ENCODE peak calls at places on chromosomes 1 and 21, in ten cellular contexts. J is MCF 10A, M is spleen, F is prostate gland, N is heart right ventricle, W is nephron progenitor cell, K is GM10248, Z is heart left ventricle, B is mucosa of descending colon, I is endothelial cell. V is an unnamed sample.

GRCh38 chr1:231242516-231243198 is 1.6 kb downstream of the GNPAT start:
- DNase-seq in J (peak), M (no peak), F (no peak), N (no peak), W (no peak), K (no peak), Z (no peak), B (no peak), I (no peak), V (no peak)

GRCh38 chr21:25558123-25558522 is 49.2 kb downstream of the MRPL39 start:
- DNase-seq in J (no peak), M (no peak), F (no peak), N (no peak), W (no peak), K (no peak), Z (no peak), B (no peak), I (no peak), V (no peak)

GRCh38 chr1:100361249-100362089 is 9.2 kb downstream of the CDC14A start:
- DNase-seq in J (no peak), M (no peak), F (no peak), N (no peak), W (no peak), K (no peak), Z (no peak), B (no peak), I (no peak), V (no peak)

GRCh38 chr21:14913576-14914146 is 151.1 kb downstream of the NRIP1 start:
- DNase-seq in J (no peak), M (no peak), F (no peak), N (no peak), W (no peak), K (no peak), Z (no peak), B (no peak), I (no peak), V (no peak)

GRCh38 chr1:6271554-6271953 is 10.7 kb upstream of the GPR153 start:
- DNase-seq in J (no peak), M (no peak), F (no peak), N (no peak), W (peak), K (no peak), Z (no peak), B (no peak), I (no peak), V (no peak)

GRCh38 chr1:61287014-61287413 is 204.7 kb downstream of the NFIA start:
- DNase-seq in J (no peak), M (no peak), F (no peak), N (no peak), W (no peak), K (no peak), Z (no peak), B (no peak), I (no peak), V (no peak)

GRCh38 chr1:229075217-229075616 is 195.7 kb upstream of the RAB4A start:
- DNase-seq in J (no peak), M (no peak), F (no peak), N (no peak), W (no peak), K (no peak), Z (no peak), B (no peak), I (no peak), V (no peak)

GRCh38 chr1:24905979-24906720 is 23.9 kb downstream of the RUNX3 start:
- DNase-seq in J (no peak), M (peak), F (no peak), N (no peak), W (no peak), K (no peak), Z (peak), B (no peak), I (no peak), V (peak)

GRCh38 chr1:117661027-117661426 is 55.2 kb downstream of the TENT5C start:
- DNase-seq in J (no peak), M (no peak), F (no peak), N (no peak), W (no peak), K (no peak), Z (no peak), B (no peak), I (no peak), V (no peak)

GRCh38 chr1:244451539-244451950 is at the start of gene ADSS2:
- DNase-seq in J (no peak), M (no peak), F (peak), N (no peak), W (no peak), K (no peak), Z (no peak), B (no peak), I (no peak), V (no peak)

GRCh38 chr1:244450597-244451538 is 841 bp downstream of the ADSS2 start:
- DNase-seq in J (peak), M (peak), F (peak), N (peak), W (peak), K (peak), Z (peak), B (peak), I (peak), V (peak)

GRCh38 chr1:244449936-244450508 is 1.7 kb downstream of the ADSS2 start:
- DNase-seq in J (no peak), M (no peak), F (no peak), N (no peak), W (no peak), K (no peak), Z (no peak), B (no peak), I (no peak), V (no peak)

GRCh38 chr1:244454412-244454811 is 2.7 kb upstream of the ADSS2 start:
- DNase-seq in J (no peak), M (no peak), F (peak), N (no peak), W (no peak), K (no peak), Z (no peak), B (no peak), I (no peak), V (no peak)

DNA sequence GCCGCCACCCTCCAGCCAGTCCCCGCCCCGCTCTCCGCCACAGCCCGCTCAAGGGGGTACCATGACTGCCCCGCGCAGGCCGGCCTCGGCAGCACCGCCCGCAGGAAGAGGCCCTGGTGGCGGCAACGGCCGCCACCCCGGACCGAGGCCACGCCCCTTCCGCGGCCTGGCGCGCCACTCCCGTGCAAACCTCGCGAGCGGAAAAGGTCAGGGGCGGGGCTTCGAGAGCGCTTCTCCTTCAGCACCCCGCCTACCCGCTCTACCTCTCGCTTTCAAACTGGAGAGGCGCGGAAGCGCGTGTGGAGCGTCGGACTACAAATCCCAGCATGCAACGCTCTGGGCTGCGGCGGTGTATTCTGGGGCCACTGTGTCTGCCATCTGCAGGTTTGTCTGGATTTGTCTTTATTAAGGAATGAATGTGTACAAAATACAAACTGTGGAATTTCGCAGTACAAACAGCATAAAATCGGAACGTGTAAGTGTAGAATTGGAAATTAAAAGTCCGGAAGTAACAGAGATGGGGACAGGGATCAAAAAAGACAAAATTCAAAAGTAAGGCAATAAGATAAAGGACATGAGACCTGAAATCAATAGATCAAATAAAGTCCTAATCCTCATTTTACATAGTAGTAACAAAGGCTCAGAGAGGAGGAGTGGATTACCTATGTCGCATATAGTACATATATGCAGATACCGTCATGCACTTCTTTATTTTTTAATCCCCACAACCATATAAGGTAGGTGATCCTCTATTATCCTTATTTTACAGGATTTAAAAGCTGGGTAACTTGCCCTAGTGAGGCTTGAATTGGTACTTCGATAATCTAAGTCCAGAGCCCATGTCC is 464 bp upstream of the ADSS2 start:
- DNase-seq in J (peak), M (peak), F (peak), N (peak), W (peak), K (peak), Z (peak), B (peak), I (peak), V (peak)
- TF ChIP-seq CTCF in J (peak), M (peak), F (peak), N (peak), W (peak), K (peak), Z (peak), B (peak), I (peak), V (peak)

DNA sequence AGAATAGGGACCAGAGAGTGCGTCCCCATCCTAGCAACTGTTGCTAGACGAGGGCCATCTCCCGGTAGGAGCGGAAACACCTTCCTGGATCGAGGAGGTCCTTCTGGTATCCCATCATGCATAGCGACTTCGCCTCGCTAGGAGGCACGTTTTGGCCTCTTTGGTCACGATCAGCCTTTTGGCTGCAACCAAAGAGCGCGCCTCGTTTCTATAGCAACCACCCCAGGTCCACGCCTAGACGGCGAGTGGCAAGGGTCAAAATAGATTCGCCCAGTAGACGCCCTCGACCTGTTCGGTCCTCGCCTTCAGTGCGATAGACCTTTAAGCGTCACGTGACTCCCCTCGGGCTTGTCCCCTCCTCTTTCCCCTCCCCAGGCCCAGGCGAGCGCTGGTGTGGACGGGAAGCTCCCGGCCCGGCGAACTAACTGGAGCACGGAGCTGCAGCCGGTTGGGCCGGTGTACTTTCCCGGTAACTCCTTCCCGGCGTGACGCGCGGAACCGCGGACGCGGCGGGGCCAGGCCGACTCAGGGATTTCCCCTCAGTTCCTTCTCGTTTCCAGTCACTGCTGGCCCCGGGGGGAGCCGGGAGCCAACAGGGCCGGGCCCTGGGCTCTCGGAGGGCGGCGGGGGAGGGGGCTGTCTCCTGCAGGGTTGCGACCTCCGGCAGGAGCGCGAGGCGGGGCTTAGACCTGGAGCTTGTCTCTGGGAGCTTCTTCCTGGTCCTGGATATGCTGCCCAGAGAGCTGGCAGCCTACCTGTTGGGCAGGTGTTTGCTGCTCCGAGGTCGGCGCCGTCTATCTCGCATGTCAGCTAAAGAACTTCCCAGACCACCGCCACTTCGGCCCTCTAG is at the start of gene DNAJC16:
- DNase-seq in J (peak), M (peak), F (peak), N (peak), W (peak), K (peak), Z (peak), B (peak), I (peak), V (peak)
- TF ChIP-seq CTCF in J (no peak), M (peak), F (no peak), N (no peak), W (no peak), K (no peak), Z (no peak), B (peak), I (no peak), V (no peak)

DNA sequence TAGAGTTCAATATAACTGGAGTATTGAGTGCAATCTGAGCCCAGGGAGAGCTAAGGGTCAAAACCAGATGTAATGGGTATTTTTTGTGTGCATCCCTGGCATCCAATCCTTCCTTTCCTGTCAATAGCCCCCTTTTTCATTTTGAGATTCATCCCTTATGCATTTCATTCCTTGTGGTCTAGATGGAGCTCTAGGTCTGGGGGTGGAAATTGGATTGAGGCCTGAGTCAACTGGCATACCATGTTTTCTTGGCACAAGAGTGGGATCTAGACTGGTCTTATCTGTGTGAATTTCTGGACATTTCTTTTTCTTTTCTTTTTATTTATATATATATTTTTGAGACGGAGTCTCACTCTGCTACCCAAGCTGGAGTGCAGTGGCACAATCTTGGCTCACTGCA is 67.3 kb upstream of the RAB3GAP2 start:
- DNase-seq in J (peak), M (no peak), F (no peak), N (no peak), W (no peak), K (no peak), Z (no peak), B (no peak), I (no peak), V (no peak)
- TF ChIP-seq CTCF in J (no peak), M (no peak), F (no peak), N (no peak), W (no peak), K (no peak), Z (no peak), B (no peak), I (no peak), V (no peak)

GRCh38 chr1:214075305-214076003 is 87.7 kb downstream of the PROX1 start:
- DNase-seq in J (no peak), M (no peak), F (no peak), N (no peak), W (no peak), K (no peak), Z (no peak), B (no peak), I (no peak), V (no peak)
- TF ChIP-seq CTCF in J (no peak), M (no peak), F (no peak), N (no peak), W (no peak), K (no peak), Z (no peak), B (no peak), I (no peak), V (no peak)

DNA sequence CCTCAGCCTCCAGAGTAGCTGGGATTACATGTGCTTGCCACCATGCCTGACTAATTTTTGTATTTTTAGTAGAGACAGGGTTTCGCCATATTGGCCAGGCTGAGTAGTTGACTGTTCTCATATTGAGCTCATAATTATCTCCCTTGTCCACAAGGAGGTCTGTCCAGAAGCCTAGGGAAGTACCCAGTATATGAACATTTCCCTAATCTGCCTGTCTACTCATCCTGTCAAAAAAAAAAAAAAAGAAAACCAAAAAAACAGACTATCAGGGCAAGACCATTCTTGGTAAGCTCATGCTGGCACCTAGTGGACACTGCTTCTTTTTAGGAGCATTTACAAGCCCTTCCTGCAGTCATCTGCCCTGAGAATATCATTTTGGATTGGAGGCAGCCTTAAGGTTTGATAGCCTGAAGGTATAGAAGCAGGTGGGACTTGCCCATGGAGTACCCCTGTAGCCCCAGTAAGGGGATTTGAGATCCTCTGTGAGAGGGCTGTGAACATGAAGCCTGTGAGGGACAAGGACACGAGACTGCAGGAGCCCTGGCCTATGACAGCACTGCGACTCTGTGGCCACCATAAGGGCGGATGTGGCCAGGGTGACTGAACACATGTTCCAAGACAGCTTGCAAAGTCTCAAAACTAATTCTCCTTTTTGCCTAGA is 10.8 kb upstream of the DUSP12 start:
- DNase-seq in J (peak), M (peak), F (no peak), N (peak), W (peak), K (peak), Z (peak), B (peak), I (peak), V (peak)
- TF ChIP-seq CTCF in J (peak), M (peak), F (no peak), N (no peak), W (peak), K (peak), Z (peak), B (no peak), I (peak), V (peak)

GRCh38 chr1:1303736-1304135 is 4.0 kb downstream of the ACAP3 start:
- DNase-seq in J (no peak), M (no peak), F (no peak), N (no peak), W (no peak), K (no peak), Z (no peak), B (no peak), I (no peak), V (no peak)

GRCh38 chr1:1304331-1305299 is 3.1 kb downstream of the ACAP3 start:
- DNase-seq in J (peak), M (no peak), F (peak), N (peak), W (peak), K (no peak), Z (peak), B (peak), I (peak), V (no peak)

GRCh38 chr1:1306661-1307260 is 969 bp downstream of the ACAP3 start:
- DNase-seq in J (no peak), M (no peak), F (no peak), N (no peak), W (no peak), K (no peak), Z (no peak), B (no peak), I (no peak), V (no peak)

GRCh38 chr1:1306070-1306660 is 1.6 kb downstream of the ACAP3 start:
- DNase-seq in J (no peak), M (no peak), F (no peak), N (no peak), W (no peak), K (no peak), Z (no peak), B (no peak), I (no peak), V (no peak)

GRCh38 chr1:1305300-1306069 is 2.2 kb downstream of the ACAP3 start:
- DNase-seq in J (peak), M (peak), F (peak), N (peak), W (no peak), K (peak), Z (peak), B (peak), I (no peak), V (peak)
- TF ChIP-seq CTCF in J (peak), M (peak), F (no peak), N (no peak), W (no peak), K (no peak), Z (no peak), B (no peak), I (no peak), V (no peak)

GRCh38 chr1:18217398-18218043 is 109.9 kb downstream of the IGSF21 start:
- DNase-seq in J (peak), M (no peak), F (no peak), N (no peak), W (peak), K (peak), Z (no peak), B (no peak), I (no peak), V (no peak)
- TF ChIP-seq CTCF in J (no peak), M (peak), F (no peak), N (no peak), W (peak), K (peak), Z (peak), B (no peak), I (no peak), V (no peak)

GRCh38 chr1:28439320-28439719 is 66.5 kb upstream of the RCC1 start:
- DNase-seq in J (no peak), M (no peak), F (no peak), N (no peak), W (no peak), K (no peak), Z (no peak), B (no peak), I (no peak), V (no peak)

GRCh38 chr1:28441674-28442073 is 64.2 kb upstream of the RCC1 start:
- DNase-seq in J (no peak), M (no peak), F (no peak), N (no peak), W (no peak), K (no peak), Z (no peak), B (no peak), I (no peak), V (no peak)

GRCh38 chr1:28437924-28438699 is 67.7 kb upstream of the RCC1 start:
- DNase-seq in J (peak), M (peak), F (peak), N (peak), W (peak), K (peak), Z (peak), B (peak), I (peak), V (peak)

GRCh38 chr1:28437260-28437923 is 67.9 kb downstream of the PHACTR4 start:
- DNase-seq in J (peak), M (no peak), F (peak), N (no peak), W (no peak), K (no peak), Z (no peak), B (no peak), I (no peak), V (no peak)

DNA sequence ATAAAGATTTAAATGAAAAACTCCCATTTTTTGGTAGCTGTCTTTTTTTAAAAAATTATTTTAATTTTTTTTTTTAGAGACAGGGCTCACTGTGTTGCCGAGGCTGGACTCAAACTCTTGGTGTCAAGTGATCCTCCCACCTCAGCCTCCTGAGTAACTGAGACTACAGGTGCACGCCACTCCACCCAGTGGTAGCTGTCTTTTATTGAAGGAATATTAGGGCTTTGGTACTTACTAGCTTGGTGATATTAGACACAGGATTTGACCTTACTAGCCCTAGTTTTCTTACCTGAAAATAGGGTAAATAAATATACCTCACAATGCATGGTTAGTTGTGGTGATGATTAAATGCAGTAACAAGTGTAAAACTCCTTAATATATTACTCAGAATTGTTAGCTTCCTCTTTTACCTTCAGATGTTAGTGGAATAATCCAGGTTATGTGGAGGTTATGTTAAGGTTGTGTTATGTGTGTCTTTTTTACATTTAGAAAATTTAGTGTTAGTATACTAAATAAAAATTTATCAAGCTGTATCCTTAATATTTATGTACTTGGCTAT is 66.8 kb downstream of the PHACTR4 start:
- DNase-seq in J (no peak), M (no peak), F (no peak), N (no peak), W (no peak), K (no peak), Z (no peak), B (no peak), I (no peak), V (no peak)
- TF ChIP-seq CTCF in J (no peak), M (no peak), F (no peak), N (no peak), W (no peak), K (no peak), Z (no peak), B (no peak), I (no peak), V (no peak)

GRCh38 chr1:35899941-35900340 is 16.9 kb downstream of the AGO1 start:
- DNase-seq in J (no peak), M (no peak), F (no peak), N (no peak), W (no peak), K (no peak), Z (no peak), B (no peak), I (no peak), V (no peak)
- TF ChIP-seq CTCF in J (no peak), M (no peak), F (no peak), N (no peak), W (no peak), K (peak), Z (no peak), B (no peak), I (no peak), V (peak)

GRCh38 chr1:241592273-241592958 is 47.8 kb downstream of the CHML start:
- DNase-seq in J (peak), M (no peak), F (no peak), N (no peak), W (no peak), K (no peak), Z (no peak), B (no peak), I (no peak), V (no peak)
- TF ChIP-seq CTCF in J (no peak), M (no peak), F (no peak), N (no peak), W (no peak), K (no peak), Z (no peak), B (no peak), I (no peak), V (no peak)